ENCODE peak calls at places on chromosomes 4 and X, in four cellular contexts. Y is EL, U is NCI-H1048, I is NCI-H1105. C is an unnamed sample.

GRCh38 chr4:156053174-156053573 is 99.5 kb upstream of the CTSO start:
- DNase-seq in Y (no peak), U (no peak), I (no peak), C (no peak)

GRCh38 chr4:163748474-163748873 is 254.0 kb downstream of the TMA16 start:
- DNase-seq in Y (peak), U (no peak), I (peak), C (peak)

GRCh38 chrX:2228466-2228865 is 272.3 kb downstream of the DHRSX start:
- DNase-seq in Y (no peak), U (no peak), I (no peak), C (no peak)

GRCh38 chrX:38627683-38628082 is 66.3 kb downstream of the TSPAN7 start:
- DNase-seq in Y (peak), U (no peak), I (no peak), C (peak)

GRCh38 chrX:120761810-120762209 is 113.9 kb downstream of the CT47B1 start:
- DNase-seq in Y (peak), U (no peak), I (no peak), C (no peak)

GRCh38 chrX:72394518-72395163 is 88.9 kb upstream of the CITED1 start:
- DNase-seq in Y (peak), U (no peak), I (no peak), C (peak)

GRCh38 chrX:46865281-46865680 is 28.4 kb downstream of the RP2 start:
- DNase-seq in Y (peak), U (no peak), I (no peak), C (no peak)

GRCh38 chr4:8904666-8905065 is 33.0 kb upstream of the HMX1 start:
- DNase-seq in Y (no peak), U (no peak), I (no peak), C (no peak)

GRCh38 chr4:109005523-109005922 is 242.7 kb upstream of the ETNPPL start:
- DNase-seq in Y (peak), U (no peak), I (no peak), C (no peak)

GRCh38 chrX:39869846-39870601 is 227.7 kb downstream of the BCOR start:
- DNase-seq in Y (peak), U (no peak), I (no peak), C (no peak)

GRCh38 chr4:145804134-145804533 is 124.2 kb downstream of the C4orf51 start:
- DNase-seq in Y (peak), U (no peak), I (no peak), C (no peak)

GRCh38 chrX:96027363-96027894 is 657.2 kb upstream of the DIAPH2 start:
- DNase-seq in Y (no peak), U (no peak), I (no peak), C (no peak)

GRCh38 chr4:173960398-173960797 is 323.1 kb downstream of the FBXO8 start:
- DNase-seq in Y (no peak), U (no peak), I (no peak), C (no peak)

GRCh38 chrX:39648548-39649254 is 449.1 kb downstream of the BCOR start:
- DNase-seq in Y (no peak), U (no peak), I (no peak), C (no peak)

GRCh38 chr4:177117256-177117655 is 192.4 kb upstream of the NEIL3 start:
- DNase-seq in Y (no peak), U (no peak), I (no peak), C (peak)

GRCh38 chrX:111338095-111338698 is 67.9 kb upstream of the CAPN6 start:
- DNase-seq in Y (no peak), U (no peak), I (no peak), C (no peak)

GRCh38 chr4:118989098-118990080 is 100.7 kb downstream of the SYNPO2 start:
- DNase-seq in Y (peak), U (no peak), I (no peak), C (no peak)

GRCh38 chrX:110418857-110419249 is 60.2 kb downstream of the RTL9 start:
- DNase-seq in Y (peak), U (no peak), I (no peak), C (peak)

GRCh38 chr4:7185487-7186030 is 6.8 kb upstream of the SORCS2 start:
- DNase-seq in Y (no peak), U (no peak), I (no peak), C (no peak)

GRCh38 chr4:18250564-18250963 is 229.0 kb upstream of the LCORL start:
- DNase-seq in Y (no peak), U (no peak), I (no peak), C (no peak)

GRCh38 chrX:22237479-22237878 is 35.2 kb upstream of the CBLL2 start:
- DNase-seq in Y (no peak), U (no peak), I (no peak), C (no peak)

GRCh38 chr4:88724406-88724805 is 26.8 kb upstream of the NAP1L5 start:
- DNase-seq in Y (no peak), U (no peak), I (no peak), C (no peak)

GRCh38 chr4:119834901-119835300 is 206.3 kb upstream of the PDE5A start:
- DNase-seq in Y (no peak), U (no peak), I (no peak), C (no peak)

GRCh38 chr4:81508786-81509574 is 37.3 kb upstream of the RASGEF1B start:
- DNase-seq in Y (no peak), U (no peak), I (no peak), C (no peak)

GRCh38 chrX:150704030-150704613 is 10.9 kb downstream of the MTMR1 start:
- DNase-seq in Y (peak), U (no peak), I (no peak), C (no peak)

GRCh38 chr4:17030543-17030942 is 132.1 kb upstream of the LDB2 start:
- DNase-seq in Y (peak), U (no peak), I (no peak), C (no peak)

GRCh38 chrX:64894454-64895038 is 81.7 kb downstream of the ZC4H2 start:
- DNase-seq in Y (peak), U (no peak), I (no peak), C (peak)

GRCh38 chr4:5705672-5706310 is 2.6 kb downstream of the EVC2 start:
- DNase-seq in Y (no peak), U (no peak), I (no peak), C (no peak)

GRCh38 chr4:826508-827208 is 729 bp upstream of the CPLX1 start:
- DNase-seq in Y (no peak), U (no peak), I (no peak), C (no peak)

GRCh38 chrX:136048446-136048845 is 63.2 kb downstream of the SLC9A6 start:
- DNase-seq in Y (no peak), U (no peak), I (no peak), C (no peak)

GRCh38 chr4:162485486-162485885 is 321.7 kb upstream of the FSTL5 start:
- DNase-seq in Y (peak), U (no peak), I (no peak), C (no peak)

GRCh38 chr4:141646969-141647368 is 10.6 kb downstream of the IL15 start:
- DNase-seq in Y (peak), U (no peak), I (no peak), C (no peak)

GRCh38 chr4:1137850-1138249 is 24.5 kb upstream of the RNF212 start:
- DNase-seq in Y (no peak), U (no peak), I (no peak), C (no peak)

GRCh38 chr4:26206339-26206738 is 114.5 kb upstream of the RBPJ start:
- DNase-seq in Y (peak), U (no peak), I (no peak), C (no peak)

C was measured in HAP-1.